ENCODE peak calls at places on chromosomes 4 and X, in five cellular contexts. One of them, this sample, is unnamed.

GRCh38 chrX:85024562-85024961 is 20.9 kb downstream of the APOOL start:
- DNase-seq in endodermal cell: no peak
- DNase-seq in astrocyte of the spinal cord: no peak
- DNase-seq in epithelial cell of esophagus: no peak
- DNase-seq in body of pancreas: no peak
- DNase-seq in this sample: no peak

GRCh38 chrX:43592597-43592996 is 63.5 kb upstream of the MAOA start:
- DNase-seq in body of pancreas: peak; percentile 14
- DNase-seq in epithelial cell of esophagus: peak; percentile 38
- DNase-seq in astrocyte of the spinal cord: no peak
- DNase-seq in endodermal cell: no peak
- DNase-seq in this sample: no peak

GRCh38 chr4:183345261-183345660 is 23.0 kb upstream of the CLDN24 start:
- DNase-seq in endodermal cell: no peak
- DNase-seq in body of pancreas: no peak
- DNase-seq in astrocyte of the spinal cord: no peak
- DNase-seq in epithelial cell of esophagus: no peak
- DNase-seq in this sample: no peak

GRCh38 chr4:185109736-185110135 is 33.3 kb upstream of the SLC25A4 start:
- DNase-seq in astrocyte of the spinal cord: no peak
- DNase-seq in epithelial cell of esophagus: no peak
- DNase-seq in endodermal cell: no peak
- DNase-seq in body of pancreas: no peak
- DNase-seq in this sample: no peak

GRCh38 chrX:154727418-154728323 is 23.2 kb downstream of the GAB3 start:
- DNase-seq in astrocyte of the spinal cord: peak; percentile 63
- DNase-seq in epithelial cell of esophagus: peak; percentile 48
- DNase-seq in body of pancreas: peak; percentile 55
- DNase-seq in endodermal cell: no peak
- DNase-seq in this sample: no peak

GRCh38 chr4:23500876-23501275 is 389.0 kb downstream of the PPARGC1A start:
- DNase-seq in epithelial cell of esophagus: no peak
- DNase-seq in body of pancreas: no peak
- DNase-seq in endodermal cell: no peak
- DNase-seq in astrocyte of the spinal cord: no peak
- DNase-seq in this sample: no peak

GRCh38 chr4:94701606-94702300 is 56.0 kb upstream of the BMPR1B start:
- DNase-seq in epithelial cell of esophagus: no peak
- DNase-seq in endodermal cell: no peak
- DNase-seq in astrocyte of the spinal cord: no peak
- DNase-seq in body of pancreas: no peak
- DNase-seq in this sample: no peak

GRCh38 chr4:109434007-109434792 is 585 bp downstream of the SEC24B start:
- DNase-seq in astrocyte of the spinal cord: peak; percentile 42
- DNase-seq in body of pancreas: peak; percentile 48
- DNase-seq in endodermal cell: peak; percentile 69
- DNase-seq in epithelial cell of esophagus: peak; percentile 24
- DNase-seq in this sample: no peak

GRCh38 chrX:69080912-69081465 is 84.3 kb downstream of the PJA1 start:
- DNase-seq in body of pancreas: no peak
- DNase-seq in endodermal cell: no peak
- DNase-seq in astrocyte of the spinal cord: no peak
- DNase-seq in epithelial cell of esophagus: no peak
- DNase-seq in this sample: no peak

GRCh38 chrX:148069759-148070503 is 88.8 kb downstream of the FMR1NB start:
- DNase-seq in endodermal cell: no peak
- DNase-seq in body of pancreas: no peak
- DNase-seq in astrocyte of the spinal cord: no peak
- DNase-seq in epithelial cell of esophagus: no peak
- DNase-seq in this sample: no peak

GRCh38 chrX:40108959-40109287 is 11.2 kb upstream of the BCOR start:
- DNase-seq in body of pancreas: peak; percentile 85
- DNase-seq in astrocyte of the spinal cord: peak; percentile 80
- DNase-seq in endodermal cell: peak; percentile 89
- DNase-seq in epithelial cell of esophagus: peak; percentile 83
- DNase-seq in this sample: no peak

GRCh38 chrX:40146471-40147398 is 49.0 kb upstream of the BCOR start:
- DNase-seq in epithelial cell of esophagus: no peak
- DNase-seq in astrocyte of the spinal cord: no peak
- DNase-seq in body of pancreas: peak; percentile 57
- DNase-seq in endodermal cell: peak; percentile 88
- DNase-seq in this sample: no peak

GRCh38 chrX:45479835-45480422 is 279.3 kb upstream of the DIPK2B start:
- DNase-seq in endodermal cell: no peak
- DNase-seq in body of pancreas: no peak
- DNase-seq in epithelial cell of esophagus: peak; percentile 93
- DNase-seq in astrocyte of the spinal cord: peak; percentile 87
- DNase-seq in this sample: no peak

GRCh38 chr4:11732155-11732554 is 303.5 kb upstream of the HS3ST1 start:
- DNase-seq in epithelial cell of esophagus: peak; percentile 63
- DNase-seq in endodermal cell: no peak
- DNase-seq in astrocyte of the spinal cord: no peak
- DNase-seq in body of pancreas: peak; percentile 11
- DNase-seq in this sample: peak; percentile 49

GRCh38 chr4:16860506-16860905 is 37.9 kb downstream of the LDB2 start:
- DNase-seq in body of pancreas: no peak
- DNase-seq in astrocyte of the spinal cord: peak; percentile 94
- DNase-seq in epithelial cell of esophagus: peak; percentile 10
- DNase-seq in endodermal cell: no peak
- DNase-seq in this sample: no peak

GRCh38 chr4:814312-814850 is 11.5 kb downstream of the CPLX1 start:
- DNase-seq in endodermal cell: no peak
- DNase-seq in astrocyte of the spinal cord: no peak
- DNase-seq in body of pancreas: no peak
- DNase-seq in epithelial cell of esophagus: no peak
- DNase-seq in this sample: no peak

GRCh38 chr4:84971319-84971932 is 4.9 kb upstream of the WDFY3 start:
- DNase-seq in endodermal cell: no peak
- DNase-seq in astrocyte of the spinal cord: peak; percentile 69
- DNase-seq in body of pancreas: no peak
- DNase-seq in epithelial cell of esophagus: peak; percentile 63
- DNase-seq in this sample: no peak

GRCh38 chr4:35835893-35836292 is 408.4 kb downstream of the ARAP2 start:
- DNase-seq in astrocyte of the spinal cord: no peak
- DNase-seq in endodermal cell: no peak
- DNase-seq in epithelial cell of esophagus: peak; percentile 9
- DNase-seq in body of pancreas: no peak
- DNase-seq in this sample: no peak

GRCh38 chr4:48141048-48141447 is 7.0 kb upstream of the TXK start:
- DNase-seq in body of pancreas: no peak
- DNase-seq in astrocyte of the spinal cord: peak; percentile 63
- DNase-seq in endodermal cell: no peak
- DNase-seq in epithelial cell of esophagus: peak; percentile 50
- DNase-seq in this sample: no peak

GRCh38 chr4:170853422-170854021 is 763.8 kb upstream of the AADAT start:
- DNase-seq in astrocyte of the spinal cord: peak; percentile 41
- DNase-seq in body of pancreas: peak; percentile 52
- DNase-seq in epithelial cell of esophagus: peak; percentile 68
- DNase-seq in endodermal cell: peak; percentile 86
- DNase-seq in this sample: peak; percentile 38

GRCh38 chrX:21972721-21973120 is 32.2 kb downstream of the SMS start:
- DNase-seq in epithelial cell of esophagus: peak; percentile 77
- DNase-seq in body of pancreas: no peak
- DNase-seq in astrocyte of the spinal cord: peak; percentile 84
- DNase-seq in endodermal cell: no peak
- DNase-seq in this sample: no peak

GRCh38 chr4:110211007-110211769 is 12.8 kb upstream of the ELOVL6 start:
- DNase-seq in body of pancreas: peak; percentile 39
- DNase-seq in astrocyte of the spinal cord: peak; percentile 50
- DNase-seq in epithelial cell of esophagus: peak; percentile 63
- DNase-seq in endodermal cell: no peak
- DNase-seq in this sample: no peak

GRCh38 chrX:153828308-153828707 is 2.0 kb downstream of the PDZD4 start:
- DNase-seq in endodermal cell: no peak
- DNase-seq in astrocyte of the spinal cord: no peak
- DNase-seq in epithelial cell of esophagus: no peak
- DNase-seq in body of pancreas: no peak
- DNase-seq in this sample: no peak

GRCh38 chr4:95547708-95548471 is 883 bp downstream of the UNC5C start:
- DNase-seq in endodermal cell: peak; percentile 68
- DNase-seq in astrocyte of the spinal cord: peak; percentile 46
- DNase-seq in epithelial cell of esophagus: peak; percentile 29
- DNase-seq in body of pancreas: no peak
- DNase-seq in this sample: no peak

GRCh38 chrX:259692-260355 is 21.4 kb upstream of the PLCXD1 start:
- DNase-seq in body of pancreas: no peak
- DNase-seq in epithelial cell of esophagus: no peak
- DNase-seq in endodermal cell: peak; percentile 94
- DNase-seq in astrocyte of the spinal cord: no peak
- DNase-seq in this sample: no peak

GRCh38 chr4:1029957-1030520 is 18.6 kb downstream of the FGFRL1 start:
- DNase-seq in body of pancreas: no peak
- DNase-seq in epithelial cell of esophagus: no peak
- DNase-seq in astrocyte of the spinal cord: no peak
- DNase-seq in endodermal cell: peak; percentile 82
- DNase-seq in this sample: no peak

GRCh38 chrX:111761578-111762135 is 80.7 kb downstream of the ALG13 start:
- DNase-seq in astrocyte of the spinal cord: no peak
- DNase-seq in body of pancreas: no peak
- DNase-seq in epithelial cell of esophagus: no peak
- DNase-seq in endodermal cell: no peak
- DNase-seq in this sample: no peak

GRCh38 chrX:31546130-31546529 is 474.3 kb upstream of the FTHL17 start:
- DNase-seq in body of pancreas: peak; percentile 1
- DNase-seq in endodermal cell: no peak
- DNase-seq in epithelial cell of esophagus: peak; percentile 84
- DNase-seq in astrocyte of the spinal cord: peak; percentile 79
- DNase-seq in this sample: no peak

GRCh38 chr4:54228563-54229501 is at the start of gene PDGFRA:
- DNase-seq in body of pancreas: peak; percentile 57
- DNase-seq in epithelial cell of esophagus: no peak
- DNase-seq in endodermal cell: peak; percentile 53
- DNase-seq in astrocyte of the spinal cord: peak; percentile 89
- DNase-seq in this sample: no peak

GRCh38 chr4:186953601-186954260 is 230.1 kb upstream of the FAT1 start:
- DNase-seq in epithelial cell of esophagus: no peak
- DNase-seq in endodermal cell: no peak
- DNase-seq in astrocyte of the spinal cord: no peak
- DNase-seq in body of pancreas: no peak
- DNase-seq in this sample: no peak

GRCh38 chr4:69104719-69105275 is 8.5 kb downstream of the UGT2B7 start:
- DNase-seq in endodermal cell: no peak
- DNase-seq in body of pancreas: no peak
- DNase-seq in epithelial cell of esophagus: peak; percentile 58
- DNase-seq in astrocyte of the spinal cord: no peak
- DNase-seq in this sample: no peak

GRCh38 chrX:145532176-145532780 is 285.0 kb downstream of the SPANXN1 start:
- DNase-seq in astrocyte of the spinal cord: no peak
- DNase-seq in endodermal cell: no peak
- DNase-seq in body of pancreas: no peak
- DNase-seq in epithelial cell of esophagus: no peak
- DNase-seq in this sample: no peak

GRCh38 chrX:145533534-145533933 is 284.1 kb upstream of the SLITRK2 start:
- DNase-seq in endodermal cell: no peak
- DNase-seq in astrocyte of the spinal cord: no peak
- DNase-seq in epithelial cell of esophagus: no peak
- DNase-seq in body of pancreas: no peak
- DNase-seq in this sample: no peak
- H3K4me3 ChIP-seq in endodermal cell: no peak overlapping the region
- H3K4me3 ChIP-seq in astrocyte of the spinal cord: no peak overlapping the region
- H3K4me3 ChIP-seq in epithelial cell of esophagus: no peak overlapping the region
- H3K4me3 ChIP-seq in body of pancreas: no peak overlapping the region
- H3K4me3 ChIP-seq in this sample: no peak overlapping the region

GRCh38 chr4:145061325-145061920 is 36.6 kb downstream of the ANAPC10 start:
- DNase-seq in epithelial cell of esophagus: peak; percentile 61
- DNase-seq in endodermal cell: no peak
- DNase-seq in astrocyte of the spinal cord: peak; percentile 73
- DNase-seq in body of pancreas: no peak
- DNase-seq in this sample: peak; percentile 46
- TF ChIP-seq CTCF in epithelial cell of esophagus: no peak
- TF ChIP-seq CTCF in endodermal cell: peak; percentile 75
- TF ChIP-seq CTCF in astrocyte of the spinal cord: peak; percentile 2
- TF ChIP-seq CTCF in body of pancreas: no peak
- TF ChIP-seq CTCF in this sample: peak; percentile 43

GRCh38 chr4:3389186-3389878 is 52.4 kb upstream of the HGFAC start:
- DNase-seq in astrocyte of the spinal cord: no peak
- DNase-seq in epithelial cell of esophagus: no peak
- DNase-seq in body of pancreas: no peak
- DNase-seq in endodermal cell: no peak
- DNase-seq in this sample: no peak
- H3K4me3 ChIP-seq in astrocyte of the spinal cord: peak overlapping the region; percentile 16
- H3K4me3 ChIP-seq in epithelial cell of esophagus: peak overlapping the region; percentile 73
- H3K4me3 ChIP-seq in body of pancreas: no peak overlapping the region
- H3K4me3 ChIP-seq in endodermal cell: no peak overlapping the region
- H3K4me3 ChIP-seq in this sample: no peak overlapping the region

GRCh38 chr4:173522160-173522873 is 7.7 kb downstream of the HAND2 start:
- DNase-seq in astrocyte of the spinal cord: peak; percentile 77
- DNase-seq in endodermal cell: peak; percentile 85
- DNase-seq in body of pancreas: peak; percentile 63
- DNase-seq in epithelial cell of esophagus: peak; percentile 36
- DNase-seq in this sample: no peak

GRCh38 chr4:173521474-173522159 is 8.4 kb downstream of the HAND2 start:
- DNase-seq in epithelial cell of esophagus: no peak
- DNase-seq in astrocyte of the spinal cord: no peak
- DNase-seq in endodermal cell: no peak
- DNase-seq in body of pancreas: no peak
- DNase-seq in this sample: no peak

GRCh38 chr4:173519130-173520101 is 10.6 kb downstream of the HAND2 start:
- DNase-seq in body of pancreas: no peak
- DNase-seq in endodermal cell: no peak
- DNase-seq in astrocyte of the spinal cord: no peak
- DNase-seq in epithelial cell of esophagus: no peak
- DNase-seq in this sample: no peak

GRCh38 chr4:173522874-173523395 is 7.1 kb downstream of the HAND2 start:
- DNase-seq in astrocyte of the spinal cord: no peak
- DNase-seq in endodermal cell: no peak
- DNase-seq in epithelial cell of esophagus: no peak
- DNase-seq in body of pancreas: no peak
- DNase-seq in this sample: no peak

DNA sequence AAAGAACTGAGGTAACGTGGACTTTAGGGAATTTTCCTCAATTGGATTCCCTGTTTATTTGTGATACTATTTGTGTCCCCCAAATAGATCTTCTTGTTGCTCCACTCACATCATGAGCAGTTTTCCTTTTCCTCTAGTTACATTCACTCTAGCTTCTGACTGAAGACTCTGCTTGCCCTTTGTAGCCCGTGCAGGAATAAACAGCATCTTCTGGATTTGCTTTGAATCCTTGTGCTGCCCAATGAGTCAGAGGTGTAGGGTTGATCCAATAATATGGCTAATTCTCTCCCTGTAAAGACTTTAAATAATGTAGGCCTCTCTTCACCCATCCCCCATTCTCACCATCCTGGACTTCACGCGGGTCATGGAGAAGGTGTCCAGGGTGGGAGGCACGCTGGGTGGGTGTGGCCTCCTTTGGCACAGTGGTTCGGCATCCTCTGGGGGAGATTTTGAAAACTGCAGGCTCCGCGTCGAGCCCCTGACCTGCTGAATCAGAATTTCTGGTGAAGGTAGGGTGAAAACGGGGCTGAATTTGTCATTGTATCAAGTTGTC is 9.0 kb downstream of the HAND2 start:
- DNase-seq in endodermal cell: no peak
- DNase-seq in body of pancreas: no peak
- DNase-seq in astrocyte of the spinal cord: no peak
- DNase-seq in epithelial cell of esophagus: no peak
- DNase-seq in this sample: no peak
- TF ChIP-seq CTCF in endodermal cell: peak; percentile 11
- TF ChIP-seq CTCF in body of pancreas: no peak
- TF ChIP-seq CTCF in astrocyte of the spinal cord: no peak
- TF ChIP-seq CTCF in epithelial cell of esophagus: no peak
- TF ChIP-seq CTCF in this sample: no peak

This sample was measured in LNCaP clone FGC.